ENCODE peak calls at places on chromosomes 13 and 19, in eight cellular contexts. B is SK-N-SH, C is OCI-LY7, N is GM23338, A is neuronal stem cell, D is PC-3, U is osteoblast, Z is IMR-90. M is an unnamed sample.

GRCh38 chr19:35977446-35978222 is 17.4 kb upstream of the SDHAF1 start:
- DNase-seq in B (peak), C (peak), N (peak), A (no peak), D (no peak), U (no peak), Z (no peak), M (peak)

GRCh38 chr19:38849746-38850230 is at the start of gene HNRNPL:
- DNase-seq in B (peak), C (no peak), N (no peak), A (no peak), D (no peak), U (peak), Z (no peak), M (no peak)

GRCh38 chr19:16416996-16417395 is 54.8 kb downstream of the EPS15L1 start:
- DNase-seq in B (no peak), C (no peak), N (no peak), A (no peak), D (no peak), U (peak), Z (no peak), M (no peak)

GRCh38 chr13:110880627-110881026 is 34.2 kb downstream of the ANKRD10 start:
- DNase-seq in B (no peak), C (no peak), N (no peak), A (no peak), D (no peak), U (no peak), Z (no peak), M (no peak)

GRCh38 chr19:50325310-50326100 is 3.7 kb downstream of the KCNC3 start:
- DNase-seq in B (peak), C (peak), N (peak), A (peak), D (peak), U (peak), Z (peak), M (peak)

GRCh38 chr13:71661921-71662320 is 205.1 kb downstream of the DACH1 start:
- DNase-seq in B (no peak), C (no peak), N (no peak), A (no peak), D (peak), U (no peak), Z (peak), M (no peak)

GRCh38 chr19:49823472-49823871 is 5.4 kb downstream of the MED25 start:
- DNase-seq in B (no peak), C (peak), N (no peak), A (no peak), D (no peak), U (peak), Z (no peak), M (no peak)

GRCh38 chr13:25683056-25683455 is 311.3 kb downstream of the ATP8A2 start:
- DNase-seq in B (no peak), C (no peak), N (no peak), A (no peak), D (no peak), U (no peak), Z (no peak), M (no peak)

GRCh38 chr13:73261739-73262216 is 203.0 kb downstream of the KLF5 start:
- DNase-seq in B (no peak), C (no peak), N (no peak), A (no peak), D (peak), U (no peak), Z (no peak), M (no peak)

GRCh38 chr13:110274687-110275086 is 32.3 kb downstream of the COL4A1 start:
- DNase-seq in B (no peak), C (no peak), N (peak), A (no peak), D (peak), U (no peak), Z (no peak), M (peak)

GRCh38 chr19:3224346-3225325 is at the start of gene CELF5:
- DNase-seq in B (peak), C (peak), N (peak), A (peak), D (peak), U (peak), Z (no peak), M (peak)

GRCh38 chr19:4878491-4878968 is 11.1 kb upstream of the PLIN3 start:
- DNase-seq in B (no peak), C (peak), N (peak), A (no peak), D (no peak), U (no peak), Z (no peak), M (peak)
- H3K4me2 ChIP-seq in B (no peak), C (peak), N (peak), A (no peak), D (no peak), U (peak), Z (no peak), M (peak)

DNA sequence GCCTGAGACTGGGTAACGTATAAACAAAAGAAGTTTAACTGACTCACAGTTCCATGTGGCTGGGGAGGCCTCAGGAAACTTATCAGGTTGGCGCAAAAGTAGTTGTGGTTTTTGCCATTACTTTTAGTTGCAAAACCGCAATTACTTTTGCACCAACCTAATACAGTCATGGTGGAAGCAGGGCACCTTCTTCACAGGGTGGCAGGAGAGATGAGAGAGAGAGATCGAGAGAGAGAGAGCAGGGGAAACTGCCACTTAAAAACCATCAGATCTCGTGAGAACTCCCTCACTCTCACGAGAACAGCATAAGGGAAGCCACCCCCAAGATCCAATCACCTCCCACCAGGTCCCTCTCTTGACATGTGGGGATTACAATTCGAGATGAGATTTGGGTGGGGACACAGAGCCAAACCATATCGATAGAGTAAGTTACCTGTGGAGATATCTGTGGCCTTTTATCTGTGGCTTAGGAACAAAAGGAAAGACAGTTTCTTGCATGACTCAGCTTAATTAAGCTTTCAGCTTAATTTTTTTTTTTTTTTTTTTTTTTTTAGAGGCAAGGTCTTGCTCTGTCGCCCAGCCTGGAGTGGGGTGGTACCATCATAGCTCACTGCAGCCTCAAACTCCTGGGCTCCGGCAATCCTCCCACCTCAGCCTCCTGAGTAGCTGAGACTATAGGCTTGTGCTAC is 7.6 kb upstream of the CABP5 start:
- DNase-seq in B (no peak), C (no peak), N (no peak), A (no peak), D (no peak), U (no peak), Z (no peak), M (no peak)
- H3K4me2 ChIP-seq in B (no peak), C (no peak), N (no peak), A (no peak), D (no peak), U (no peak), Z (no peak), M (no peak)

GRCh38 chr19:10870955-10871603 is at the start of gene CARM1:
- DNase-seq in B (peak), C (peak), N (peak), A (peak), D (peak), U (peak), Z (peak), M (peak)

GRCh38 chr19:10871711-10872550 is 578 bp downstream of the CARM1 start:
- DNase-seq in B (peak), C (peak), N (peak), A (no peak), D (peak), U (peak), Z (no peak), M (peak)

GRCh38 chr19:10874019-10874418 is 2.7 kb downstream of the CARM1 start:
- DNase-seq in B (no peak), C (no peak), N (no peak), A (no peak), D (peak), U (no peak), Z (no peak), M (no peak)

GRCh38 chr19:10870501-10870954 is 825 bp upstream of the CARM1 start:
- DNase-seq in B (no peak), C (no peak), N (peak), A (no peak), D (no peak), U (no peak), Z (no peak), M (no peak)

DNA sequence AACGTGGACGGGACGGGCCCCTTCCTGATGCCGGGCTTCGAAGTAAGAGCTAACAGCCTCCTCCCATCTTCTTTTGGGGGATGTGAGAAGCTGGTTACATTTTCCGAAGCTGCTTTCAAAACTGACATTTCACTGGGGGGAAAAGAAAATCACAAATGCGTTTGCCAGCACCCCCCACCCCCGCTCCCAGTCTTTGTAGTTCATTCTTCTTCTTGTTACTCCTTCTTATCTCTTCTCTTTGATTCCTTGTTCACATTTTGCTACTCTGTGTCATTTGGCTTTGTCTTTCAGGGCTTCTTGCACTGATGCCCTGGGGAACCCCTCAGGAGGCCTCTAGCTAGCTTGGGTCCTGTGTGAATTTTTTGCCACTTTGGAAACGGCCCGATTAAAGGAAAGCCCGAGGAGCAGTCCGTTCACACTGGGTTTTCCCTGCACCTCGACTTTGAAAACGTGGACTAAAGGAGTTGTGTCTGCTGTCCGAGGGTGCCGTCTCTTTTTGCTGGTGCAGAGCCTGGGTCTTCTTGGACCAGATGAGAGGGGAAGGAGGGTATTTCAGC is 1.3 kb downstream of the CARM1 start:
- DNase-seq in B (no peak), C (no peak), N (no peak), A (no peak), D (peak), U (peak), Z (no peak), M (no peak)
- H3K4me2 ChIP-seq in B (peak), C (peak), N (peak), A (peak), D (peak), U (peak), Z (peak), M (peak)

GRCh38 chr19:6527893-6528543 is 2.8 kb upstream of the TNFSF9 start:
- DNase-seq in B (no peak), C (peak), N (no peak), A (no peak), D (no peak), U (peak), Z (no peak), M (no peak)

GRCh38 chr19:6530385-6531162 is at the start of gene TNFSF9:
- DNase-seq in B (peak), C (peak), N (peak), A (peak), D (peak), U (peak), Z (peak), M (peak)

GRCh38 chr19:6528544-6529121 is 2.2 kb upstream of the TNFSF9 start:
- DNase-seq in B (no peak), C (peak), N (peak), A (no peak), D (no peak), U (peak), Z (no peak), M (no peak)

GRCh38 chr19:6529937-6530384 is 865 bp upstream of the TNFSF9 start:
- DNase-seq in B (no peak), C (no peak), N (no peak), A (no peak), D (no peak), U (no peak), Z (no peak), M (no peak)

GRCh38 chr19:6529351-6529750 is 1.5 kb upstream of the TNFSF9 start:
- DNase-seq in B (no peak), C (no peak), N (no peak), A (no peak), D (no peak), U (no peak), Z (no peak), M (no peak)
- H3K4me2 ChIP-seq in B (no peak), C (peak), N (peak), A (no peak), D (no peak), U (no peak), Z (no peak), M (no peak)